ENCODE peak calls at places on chromosomes 16 and 17, in seven cellular contexts. U, Y, P, X, G, D and E are unnamed samples.

GRCh38 chr17:7107012-7107754 is 7.4 kb downstream of the ASGR2 start:
- ATAC-seq in Y (no peak), U (no peak), D (no peak), P (no peak), G (no peak), X (no peak), E (peak)

GRCh38 chr16:49961087-49961486 is 63.9 kb upstream of the CNEP1R1 start:
- ATAC-seq in U (no peak), D (peak), G (no peak), P (peak), Y (no peak), X (peak), E (no peak)

GRCh38 chr17:77129568-77130301 is 11.0 kb upstream of the SEC14L1 start:
- ATAC-seq in D (no peak), Y (no peak), P (no peak), X (no peak), U (no peak), G (peak), E (no peak)

GRCh38 chr17:6654816-6655731 is 3.5 kb downstream of the C17orf100 start:
- ATAC-seq in U (no peak), D (peak), P (no peak), Y (peak), G (no peak), X (no peak), E (no peak)

GRCh38 chr16:28897826-28898225 is 19.5 kb downstream of the ATP2A1 start:
- ATAC-seq in D (no peak), X (no peak), P (no peak), U (no peak), Y (no peak), G (no peak), E (no peak)

GRCh38 chr16:30934827-30935557 is 11.6 kb downstream of the FBXL19 start:
- ATAC-seq in D (no peak), U (peak), Y (no peak), G (no peak), X (peak), P (peak), E (peak)

GRCh38 chr17:8158267-8159031 is 4.3 kb downstream of the VAMP2 start:
- ATAC-seq in D (peak), U (peak), Y (peak), G (no peak), P (peak), X (peak), E (no peak)

GRCh38 chr17:42094375-42095069 is 3.8 kb downstream of the ZNF385C start:
- ATAC-seq in D (no peak), G (peak), P (no peak), X (no peak), U (peak), Y (no peak), E (no peak)

GRCh38 chr17:48725005-48725293 is 2.0 kb downstream of the PRAC2 start:
- ATAC-seq in G (no peak), P (no peak), Y (no peak), D (no peak), U (no peak), X (no peak), E (no peak)

GRCh38 chr17:48725294-48726064 is 2.5 kb downstream of the PRAC2 start:
- ATAC-seq in Y (no peak), P (peak), D (no peak), U (no peak), G (no peak), X (no peak), E (no peak)

GRCh38 chr17:48722924-48723554 is at the start of gene PRAC2:
- ATAC-seq in G (no peak), D (no peak), X (no peak), P (peak), U (no peak), Y (no peak), E (no peak)

GRCh38 chr17:48723555-48724239 is 712 bp downstream of the PRAC2 start:
- ATAC-seq in G (no peak), P (peak), D (no peak), U (no peak), Y (no peak), X (no peak), E (no peak)

GRCh38 chr17:48724241-48725004 is 1.4 kb downstream of the PRAC2 start:
- ATAC-seq in U (peak), X (peak), G (peak), D (peak), P (peak), Y (peak), E (peak)
- H3K27ac ChIP-seq in U (no peak), X (no peak), G (no peak), D (no peak), P (peak), Y (no peak), E (no peak)

DNA sequence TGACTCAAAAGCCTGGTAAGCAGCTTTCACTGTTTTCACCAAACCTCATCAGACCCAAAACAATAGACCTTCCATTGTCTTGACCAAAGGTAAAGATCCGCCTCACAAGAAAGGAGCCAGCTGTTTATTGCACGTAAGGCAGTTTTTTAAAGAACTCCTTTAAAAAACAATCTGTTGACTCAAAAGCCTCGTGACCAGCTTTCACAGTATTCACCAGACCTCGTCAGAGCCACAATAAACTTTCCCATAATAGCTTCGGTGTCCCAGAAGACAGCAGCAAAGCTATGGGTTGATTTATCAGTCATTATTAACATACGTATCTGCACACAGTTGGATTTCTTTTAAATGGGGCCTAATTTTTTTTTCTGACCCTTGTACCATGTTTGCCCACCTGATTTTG is 17.4 kb upstream of the HELZ start:
- ATAC-seq in D (no peak), P (no peak), G (no peak), Y (no peak), X (no peak), U (no peak), E (no peak)
- TF ChIP-seq CTCF in D (no peak), P (no peak), G (no peak), Y (no peak), X (no peak), U (no peak), E (no peak)

DNA sequence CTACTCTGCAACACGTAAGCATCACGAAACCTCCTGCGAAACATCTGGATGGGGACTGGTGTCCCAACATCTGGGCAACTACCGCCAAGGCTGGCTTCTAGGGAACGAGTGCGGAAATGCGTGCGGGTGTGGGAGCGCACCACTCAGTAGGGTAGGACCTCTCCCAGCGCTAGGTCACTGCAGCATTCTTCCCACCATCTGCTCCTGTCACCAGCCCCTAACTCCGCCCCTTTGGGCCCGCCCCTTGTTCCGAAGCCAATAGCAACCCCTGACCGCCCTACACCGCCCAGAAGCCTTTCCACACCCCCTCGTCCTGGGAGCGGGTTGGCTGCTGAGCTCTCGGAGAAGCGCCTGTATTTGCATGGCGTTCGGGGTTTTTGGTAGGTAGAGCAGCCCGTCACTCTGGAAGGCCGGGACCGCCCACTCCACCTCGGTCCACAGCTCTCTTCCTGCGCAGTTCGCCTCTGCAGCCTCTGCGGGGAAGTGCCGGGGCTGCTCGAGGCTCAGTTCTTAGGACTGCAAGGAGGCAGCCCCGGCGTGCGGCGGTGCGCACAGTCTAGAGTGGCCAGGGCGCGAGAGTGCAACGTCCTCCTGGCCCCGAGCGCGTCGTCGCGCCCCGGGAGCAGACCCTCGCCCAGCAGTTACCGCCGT is at the start of gene HS3ST3B1:
- ATAC-seq in Y (peak), D (peak), G (peak), P (peak), X (peak), U (peak), E (peak)
- H3K27ac ChIP-seq in Y (no peak), D (peak), G (peak), P (no peak), X (peak), U (peak), E (peak)

GRCh38 chr17:57553991-57554825 is 190.9 kb downstream of the CCDC182 start:
- ATAC-seq in X (peak), P (no peak), D (no peak), G (peak), U (peak), Y (no peak), E (no peak)
- TF ChIP-seq CTCF in X (no peak), P (no peak), D (no peak), G (no peak), U (no peak), Y (no peak), E (no peak)

DNA sequence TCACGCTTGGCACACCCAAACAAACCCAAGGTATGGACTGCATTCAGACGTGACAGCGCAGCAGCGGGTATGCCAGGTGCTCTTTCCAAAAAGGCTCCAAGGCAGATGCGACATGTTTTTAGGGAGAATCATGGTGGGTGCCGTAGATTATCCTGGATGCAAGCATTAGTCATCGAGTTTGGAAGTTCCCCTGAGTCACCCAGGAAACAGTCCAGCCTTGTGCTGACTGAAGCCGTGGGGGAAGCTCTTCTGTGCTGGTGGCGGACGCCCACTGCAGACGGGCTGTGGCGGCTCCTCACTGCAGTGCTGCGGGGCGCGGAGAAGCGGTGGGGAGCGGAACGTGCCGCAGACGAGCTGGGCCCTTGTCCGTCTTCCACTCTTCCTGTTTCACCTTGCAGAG is 13.9 kb downstream of the JPT2 start:
- ATAC-seq in U (no peak), X (no peak), Y (no peak), P (peak), G (no peak), D (peak), E (no peak)
- H3K27ac ChIP-seq in U (no peak), X (no peak), Y (no peak), P (peak), G (no peak), D (peak), E (no peak)

DNA sequence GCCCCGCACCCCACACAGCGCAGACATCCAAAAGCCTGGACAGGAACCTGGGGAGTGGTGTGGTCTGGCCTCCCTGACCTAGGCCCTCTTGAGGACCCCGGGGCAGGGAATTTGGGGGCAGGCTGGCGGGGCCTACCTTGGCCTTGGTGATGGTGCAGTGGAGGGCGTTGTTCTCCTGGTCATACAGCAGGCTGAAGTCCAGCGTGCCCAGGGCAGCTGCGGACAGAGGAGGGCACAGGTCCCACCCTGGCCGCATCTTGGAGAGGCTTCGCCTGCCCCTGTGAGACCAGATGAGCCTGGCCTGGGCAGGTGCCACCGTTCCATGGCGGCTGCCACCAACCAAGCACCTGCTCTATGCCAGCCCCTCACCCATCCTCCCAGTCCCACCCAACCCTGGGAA is 9.0 kb downstream of the DOC2B start:
- ATAC-seq in U (no peak), G (no peak), Y (no peak), D (no peak), P (no peak), X (no peak), E (no peak)
- TF ChIP-seq CTCF in U (no peak), G (no peak), Y (no peak), D (no peak), P (no peak), X (no peak), E (no peak)

DNA sequence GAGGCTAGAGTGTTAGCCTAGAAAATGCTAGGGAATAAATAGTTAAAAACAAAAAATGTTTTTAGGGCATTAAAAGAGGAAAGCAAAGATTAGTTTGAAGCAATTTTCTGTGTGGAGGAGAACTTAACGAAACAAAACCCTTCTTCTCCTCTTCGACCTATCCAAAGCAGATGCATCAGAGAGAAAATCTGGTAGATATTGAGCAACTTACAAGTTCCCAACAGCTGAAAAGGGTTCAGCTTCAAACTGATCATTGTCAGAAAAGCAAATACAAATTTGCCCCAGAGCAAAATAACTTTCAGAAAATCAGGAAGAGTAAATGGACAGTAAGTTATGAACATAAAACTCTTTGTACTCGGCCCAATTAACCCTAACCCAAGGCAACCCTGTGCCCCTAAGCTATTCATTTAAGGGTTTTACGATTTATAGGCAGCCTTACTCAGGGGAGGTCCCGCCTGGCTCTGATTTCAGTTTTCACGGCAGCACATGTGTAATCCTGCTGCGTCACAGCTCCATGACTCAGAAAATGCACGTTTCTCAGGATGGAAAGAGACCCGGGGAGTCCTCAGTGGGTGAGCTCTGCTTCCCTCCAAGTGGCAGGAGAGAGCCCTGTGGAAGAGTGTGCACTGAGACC is 405.7 kb upstream of the SALL1 start:
- ATAC-seq in D (peak), U (no peak), X (peak), P (no peak), Y (no peak), G (no peak), E (peak)
- H3K27ac ChIP-seq in D (peak), U (no peak), X (no peak), P (no peak), Y (no peak), G (no peak), E (no peak)

DNA sequence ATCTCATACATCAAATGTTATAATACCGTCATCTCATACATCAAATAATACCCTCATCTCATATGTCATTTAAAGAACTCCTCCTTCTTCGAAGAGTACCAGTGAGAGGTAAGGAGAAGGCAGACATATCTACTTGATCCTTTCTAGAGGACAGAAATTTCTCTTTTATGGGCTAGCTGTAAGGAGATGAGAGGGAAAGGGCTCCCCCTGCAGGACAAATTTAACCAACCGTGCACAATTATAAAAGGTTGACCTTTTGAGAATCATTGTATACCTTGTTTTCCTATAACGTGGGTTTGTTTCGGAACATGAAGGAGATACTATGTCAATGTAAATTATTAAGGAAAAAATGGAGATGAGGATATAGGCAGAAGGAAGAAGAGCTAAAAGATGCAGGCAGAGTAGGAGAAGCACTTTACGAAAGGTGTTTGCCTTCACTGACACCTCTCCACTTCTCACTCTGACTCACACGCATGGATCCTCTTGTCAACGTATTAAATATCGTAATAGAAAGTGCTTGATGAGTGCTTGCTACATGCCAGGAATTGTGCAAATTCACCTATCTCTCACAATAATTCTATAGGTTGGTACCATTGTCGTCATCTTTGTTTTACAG is 465.9 kb upstream of the ERCC4 start:
- ATAC-seq in P (no peak), D (peak), U (peak), G (no peak), X (no peak), Y (peak), E (no peak)
- TF ChIP-seq CTCF in P (peak), D (peak), U (peak), G (peak), X (no peak), Y (peak), E (peak)

GRCh38 chr16:82773018-82773417 is 146.2 kb downstream of the CDH13 start:
- ATAC-seq in X (no peak), D (no peak), Y (no peak), U (no peak), G (peak), P (no peak), E (no peak)

GRCh38 chr16:82772215-82772614 is 145.4 kb downstream of the CDH13 start:
- ATAC-seq in D (no peak), X (no peak), P (no peak), U (no peak), Y (no peak), G (no peak), E (no peak)

GRCh38 chr16:82776466-82777146 is 149.8 kb downstream of the CDH13 start:
- ATAC-seq in X (peak), Y (no peak), P (no peak), G (peak), U (no peak), D (no peak), E (no peak)
- H3K27ac ChIP-seq in X (no peak), Y (no peak), P (no peak), G (no peak), U (no peak), D (no peak), E (no peak)